ENCODE peak calls at places on chromosomes 12 and 14, in eight cellular contexts. E is neural progenitor cell, A is left ventricle myocardium inferior, Q is suprapubic skin, S is OCI-LY7, M is fibroblast of pulmonary artery, P is fibroblast of villous mesenchyme, B is NB4. C is an unnamed sample.

GRCh38 chr12:117742721-117743120 is 226.1 kb downstream of the KSR2 start:
- DNase-seq in E (no peak), A (no peak), Q (no peak), S (no peak), M (no peak), P (no peak), B (no peak), C (no peak)

GRCh38 chr12:101018540-101018939 is 191.5 kb downstream of the SLC5A8 start:
- DNase-seq in E (no peak), A (no peak), Q (no peak), S (no peak), M (peak), P (peak), B (no peak), C (no peak)

GRCh38 chr12:109900752-109901580 is 892 bp downstream of the TCHP start:
- DNase-seq in E (peak), A (no peak), Q (no peak), S (peak), M (peak), P (peak), B (peak), C (peak)

GRCh38 chr12:123721245-123721644 is 9.1 kb downstream of the ATP6V0A2 start:
- DNase-seq in E (no peak), A (no peak), Q (no peak), S (no peak), M (no peak), P (no peak), B (no peak), C (no peak)

GRCh38 chr12:20548592-20548991 is 146.5 kb upstream of the SLCO1C1 start:
- DNase-seq in E (no peak), A (no peak), Q (no peak), S (no peak), M (no peak), P (no peak), B (no peak), C (no peak)

GRCh38 chr12:67885370-67886169 is 103.7 kb upstream of the IFNG-AS1 start:
- DNase-seq in E (no peak), A (no peak), Q (no peak), S (no peak), M (no peak), P (no peak), B (no peak), C (no peak)

GRCh38 chr14:50031534-50032313 is 84.6 kb downstream of the VCPKMT start:
- DNase-seq in E (no peak), A (no peak), Q (no peak), S (no peak), M (no peak), P (no peak), B (no peak), C (no peak)

GRCh38 chr12:132620893-132621656 is 2.5 kb downstream of the P2RX2 start:
- DNase-seq in E (no peak), A (no peak), Q (no peak), S (no peak), M (no peak), P (no peak), B (no peak), C (no peak)

GRCh38 chr12:84637926-84638325 is 274.7 kb downstream of the SLC6A15 start:
- DNase-seq in E (no peak), A (no peak), Q (no peak), S (no peak), M (peak), P (peak), B (no peak), C (no peak)

GRCh38 chr12:17304503-17305347 is 698.8 kb upstream of the LMO3 start:
- DNase-seq in E (no peak), A (no peak), Q (no peak), S (no peak), M (no peak), P (peak), B (peak), C (no peak)

GRCh38 chr12:56115329-56115728 is 1.1 kb upstream of the RPL41 start:
- DNase-seq in E (peak), A (no peak), Q (no peak), S (no peak), M (peak), P (peak), B (no peak), C (no peak)

GRCh38 chr12:32235251-32235650 is 128.6 kb downstream of the BICD1 start:
- DNase-seq in E (no peak), A (no peak), Q (no peak), S (peak), M (no peak), P (no peak), B (no peak), C (no peak)

GRCh38 chr12:46124132-46124847 is 133.9 kb upstream of the SCAF11 start:
- DNase-seq in E (no peak), A (no peak), Q (no peak), S (no peak), M (no peak), P (peak), B (no peak), C (no peak)

GRCh38 chr12:96901175-96901574 is 5.9 kb upstream of the NEDD1 start:
- DNase-seq in E (no peak), A (no peak), Q (no peak), S (no peak), M (no peak), P (no peak), B (no peak), C (no peak)

GRCh38 chr12:53047221-53048032 is 2.4 kb upstream of the TNS2 start:
- DNase-seq in E (peak), A (peak), Q (peak), S (peak), M (peak), P (peak), B (peak), C (peak)

GRCh38 chr12:123363743-123364531 is 710 bp downstream of the SBNO1 start:
- DNase-seq in E (peak), A (peak), Q (peak), S (peak), M (no peak), P (no peak), B (peak), C (peak)

GRCh38 chr12:26648999-26649398 is 184.0 kb downstream of the ITPR2 start:
- DNase-seq in E (no peak), A (no peak), Q (no peak), S (no peak), M (peak), P (no peak), B (no peak), C (no peak)

GRCh38 chr12:113056631-113057488 is at the start of gene DTX1:
- DNase-seq in E (peak), A (peak), Q (no peak), S (peak), M (no peak), P (no peak), B (no peak), C (no peak)

GRCh38 chr12:28415755-28416154 is 225.5 kb downstream of the CCDC91 start:
- DNase-seq in E (no peak), A (no peak), Q (no peak), S (no peak), M (peak), P (peak), B (no peak), C (no peak)

GRCh38 chr12:123936956-123937706 is 35.5 kb downstream of the CCDC92 start:
- DNase-seq in E (no peak), A (no peak), Q (no peak), S (no peak), M (no peak), P (no peak), B (no peak), C (no peak)

GRCh38 chr12:48979602-48980388 is 1.7 kb downstream of the WNT1 start:
- DNase-seq in E (peak), A (no peak), Q (no peak), S (no peak), M (no peak), P (no peak), B (peak), C (peak)
- H3K4me3 ChIP-seq in E (peak), A (peak), Q (peak), S (no peak), M (no peak), P (peak), B (no peak), C (peak)

GRCh38 chr12:111692575-111693210 is 6.8 kb downstream of the ACAD10 start:
- DNase-seq in E (no peak), A (no peak), Q (no peak), S (peak), M (peak), P (no peak), B (peak), C (peak)
- TF ChIP-seq CTCF in E (peak), A (no peak), Q (no peak), S (peak), M (peak), P (peak), B (peak), C (no peak)

GRCh38 chr12:120650249-120650690 is 9.8 kb downstream of the CABP1 start:
- DNase-seq in E (no peak), A (no peak), Q (no peak), S (no peak), M (no peak), P (no peak), B (no peak), C (no peak)
- H3K4me3 ChIP-seq in E (no peak), A (peak), Q (no peak), S (no peak), M (no peak), P (no peak), B (no peak), C (no peak)

DNA sequence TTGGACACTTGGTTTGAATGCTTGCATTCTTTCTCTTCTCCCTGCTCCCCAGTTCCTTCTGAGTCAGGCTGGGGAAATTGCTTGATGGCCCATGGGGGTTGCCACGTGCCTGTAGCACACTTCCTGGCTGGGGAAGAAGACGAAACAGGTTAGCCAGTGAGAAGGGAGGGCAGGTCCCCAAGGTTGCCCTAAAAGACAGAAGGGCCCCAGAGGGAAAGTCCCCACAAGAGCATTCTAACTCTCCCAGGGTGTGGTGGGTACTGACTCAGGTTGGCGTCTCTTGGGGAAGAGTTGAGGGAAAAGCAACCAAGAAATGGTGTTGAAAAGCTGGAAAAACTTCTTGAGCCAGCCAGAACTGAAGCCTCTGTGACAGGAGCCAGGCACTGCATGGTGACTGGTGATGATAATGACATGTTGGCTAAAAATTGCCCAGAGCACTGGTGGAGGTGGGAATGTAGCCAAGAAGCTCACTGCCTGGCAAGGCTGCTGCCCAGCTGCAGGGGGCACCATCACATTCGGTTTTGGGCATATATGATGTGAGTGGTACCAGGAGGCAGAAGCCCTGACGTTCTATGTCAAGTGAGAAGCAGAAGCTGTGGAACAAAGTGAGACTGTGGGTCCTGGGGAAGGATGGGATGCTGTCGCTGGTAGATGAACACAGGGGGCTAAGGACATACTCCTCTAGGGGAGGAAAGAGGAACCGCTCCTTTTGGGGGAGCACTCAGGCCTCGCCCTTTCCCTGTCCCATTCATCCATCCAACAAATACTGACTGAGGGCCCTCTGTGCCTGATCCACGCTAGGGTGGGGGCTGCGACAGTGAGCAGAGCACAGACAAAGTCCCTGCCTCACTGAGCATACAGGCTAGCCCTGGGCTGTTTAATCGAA is 8.1 kb upstream of the RABGGTA start:
- DNase-seq in E (no peak), A (peak), Q (no peak), S (peak), M (no peak), P (no peak), B (peak), C (peak)
- TF ChIP-seq CTCF in E (peak), A (peak), Q (no peak), S (peak), M (no peak), P (peak), B (peak), C (peak)

DNA sequence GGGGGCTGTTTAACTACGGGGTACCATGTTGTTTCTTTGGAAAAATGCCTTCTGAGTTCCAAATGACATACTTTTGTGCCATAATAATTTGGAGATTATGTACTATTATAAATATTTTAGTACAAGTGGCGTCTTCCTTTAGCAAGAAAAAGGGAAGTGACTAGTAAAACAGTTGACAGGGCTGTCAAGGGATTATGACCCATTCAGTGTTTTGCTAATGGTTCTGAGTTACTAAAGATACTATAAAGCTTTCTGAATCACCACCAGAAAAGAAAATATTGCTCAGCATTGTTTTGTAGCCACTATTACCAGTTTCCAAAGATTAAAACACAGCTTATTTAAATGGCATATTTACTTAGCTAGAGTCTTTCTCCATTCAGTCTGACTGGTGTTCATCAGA is 334.9 kb downstream of the SNAPC1 start:
- DNase-seq in E (no peak), A (no peak), Q (no peak), S (no peak), M (no peak), P (no peak), B (no peak), C (no peak)
- H3K4me3 ChIP-seq in E (no peak), A (no peak), Q (no peak), S (no peak), M (no peak), P (no peak), B (no peak), C (no peak)

DNA sequence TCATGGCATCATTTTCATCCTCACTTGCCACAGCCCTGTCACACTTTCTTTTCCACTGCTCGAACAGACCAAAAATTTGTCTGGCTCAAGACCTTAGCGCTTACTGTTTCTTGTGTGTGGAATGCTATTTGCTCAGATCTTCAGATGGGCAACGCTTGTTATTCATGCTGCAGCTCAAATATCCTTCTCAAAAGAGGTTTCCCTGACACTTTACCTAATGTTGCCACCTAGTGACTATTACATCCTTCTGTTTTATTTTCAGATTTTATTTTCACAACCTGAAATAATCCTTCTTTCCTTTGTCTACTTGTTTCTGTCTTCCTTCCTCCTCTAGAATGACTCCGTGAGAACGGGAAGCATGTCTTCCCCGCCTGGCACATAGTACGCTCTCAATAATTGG is 5.6 kb downstream of the FBXO33 start:
- DNase-seq in E (no peak), A (no peak), Q (no peak), S (peak), M (peak), P (peak), B (peak), C (peak)
- TF ChIP-seq CTCF in E (no peak), A (peak), Q (no peak), S (peak), M (peak), P (no peak), B (no peak), C (no peak)

GRCh38 chr12:131044760-131045381 is 91.2 kb downstream of the ADGRD1 start:
- DNase-seq in E (no peak), A (no peak), Q (no peak), S (no peak), M (no peak), P (no peak), B (peak), C (no peak)
- H3K4me3 ChIP-seq in E (no peak), A (no peak), Q (no peak), S (no peak), M (no peak), P (no peak), B (peak), C (no peak)

DNA sequence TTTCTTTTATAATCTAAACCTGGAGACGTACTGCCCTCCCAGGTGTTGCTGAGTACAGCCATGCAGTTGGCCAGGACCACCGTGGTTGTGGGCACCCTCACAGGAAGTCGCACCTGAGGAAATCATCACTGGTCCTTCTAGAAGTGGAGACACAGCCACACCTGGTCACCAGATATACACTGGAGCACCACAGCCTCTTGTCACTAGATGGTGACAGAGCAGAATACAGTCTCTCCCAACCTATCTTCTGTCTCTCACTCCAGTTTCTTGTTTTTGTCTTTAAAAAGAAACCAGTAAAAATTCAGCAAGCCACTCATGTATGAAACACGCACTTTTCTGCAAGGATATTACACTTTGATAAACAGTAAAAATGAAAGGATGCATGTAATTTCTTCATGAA is 43.1 kb upstream of the GPHB5 start:
- DNase-seq in E (no peak), A (no peak), Q (no peak), S (peak), M (no peak), P (no peak), B (no peak), C (peak)
- TF ChIP-seq CTCF in E (no peak), A (no peak), Q (no peak), S (peak), M (no peak), P (no peak), B (no peak), C (peak)

GRCh38 chr12:59382678-59383425 is 213.0 kb upstream of the SLC16A7 start:
- DNase-seq in E (no peak), A (no peak), Q (no peak), S (no peak), M (no peak), P (peak), B (no peak), C (no peak)
- H3K4me3 ChIP-seq in E (no peak), A (no peak), Q (no peak), S (no peak), M (no peak), P (peak), B (no peak), C (no peak)

GRCh38 chr12:4355843-4356327 is 23.6 kb downstream of the FGF23 start:
- DNase-seq in E (peak), A (no peak), Q (no peak), S (peak), M (peak), P (peak), B (peak), C (peak)

GRCh38 chr12:4355150-4355842 is 24.2 kb downstream of the FGF23 start:
- DNase-seq in E (no peak), A (no peak), Q (no peak), S (no peak), M (no peak), P (no peak), B (peak), C (no peak)

DNA sequence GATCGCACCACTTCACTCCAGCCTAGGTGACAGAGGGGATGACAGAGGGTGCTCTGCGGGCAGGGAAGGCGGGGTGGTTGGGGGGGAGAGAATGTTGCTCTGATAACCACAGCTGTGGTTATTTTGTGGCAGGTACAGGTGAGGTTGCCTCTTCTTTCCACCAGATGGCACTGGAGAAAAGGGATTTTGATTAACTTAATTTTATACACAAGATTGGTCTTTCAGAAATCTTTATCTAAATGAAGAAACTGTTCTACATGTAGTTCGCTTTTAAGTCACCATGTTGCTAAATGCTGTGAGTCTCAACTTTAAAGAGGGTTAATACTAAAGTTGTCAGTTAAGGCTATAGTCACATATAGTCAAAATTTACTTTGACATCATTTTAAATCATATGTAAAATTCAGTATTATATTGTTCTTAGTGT is 25.7 kb downstream of the FGF23 start:
- DNase-seq in E (peak), A (no peak), Q (no peak), S (peak), M (peak), P (no peak), B (peak), C (peak)
- TF ChIP-seq CTCF in E (peak), A (peak), Q (no peak), S (peak), M (peak), P (peak), B (peak), C (peak)

C was measured in GM12865.